ENCODE peak calls at places on chromosomes 4 and X, in five cellular contexts. J, D, T, L and Q are unnamed samples.

GRCh38 chrX:18650662-18651061 is 21.2 kb downstream of the RS1 start:
- DNase-seq in L (no peak), D (no peak), T (no peak), J (no peak), Q (no peak)

GRCh38 chr4:168843635-168844034 is 166.4 kb downstream of the CBR4 start:
- DNase-seq in T (no peak), D (peak), J (no peak), L (no peak), Q (no peak)

GRCh38 chr4:103075435-103075893 is 1.1 kb downstream of the SLC9B2 start:
- DNase-seq in J (no peak), T (no peak), D (no peak), L (peak), Q (no peak)

GRCh38 chrX:51336584-51336983 is 4.0 kb downstream of the NUDT10 start:
- DNase-seq in T (peak), L (peak), D (no peak), J (no peak), Q (no peak)

GRCh38 chr4:150940123-150940522 is 75.0 kb downstream of the LRBA start:
- DNase-seq in T (no peak), D (no peak), L (no peak), J (no peak), Q (no peak)

GRCh38 chrX:40207626-40208025 is 109.9 kb upstream of the BCOR start:
- DNase-seq in J (no peak), L (no peak), T (peak), D (no peak), Q (no peak)

GRCh38 chr4:183348706-183349659 is 26.8 kb upstream of the CLDN24 start:
- DNase-seq in L (no peak), D (no peak), T (peak), J (no peak), Q (no peak)

GRCh38 chrX:119708936-119709335 is 16.0 kb upstream of the SEPTIN6 start:
- DNase-seq in D (no peak), J (no peak), T (no peak), L (no peak), Q (no peak)

GRCh38 chrX:135572436-135572835 is 52.0 kb downstream of the INTS6L start:
- DNase-seq in L (peak), D (no peak), T (no peak), J (no peak), Q (no peak)

GRCh38 chr4:124278477-124278876 is 434.1 kb downstream of the ANKRD50 start:
- DNase-seq in T (no peak), D (no peak), L (peak), J (no peak), Q (no peak)

GRCh38 chrX:12648995-12649394 is 142.2 kb upstream of the PRPS2 start:
- DNase-seq in L (no peak), J (no peak), D (no peak), T (no peak), Q (no peak)

GRCh38 chr4:85610450-85610849 is 135.5 kb downstream of the ARHGAP24 start:
- DNase-seq in D (no peak), T (no peak), L (no peak), J (no peak), Q (peak)

GRCh38 chrX:920234-920799 is 289.7 kb downstream of the SHOX start:
- DNase-seq in L (no peak), T (no peak), D (no peak), J (no peak), Q (no peak)

GRCh38 chr4:147362868-147363440 is 117.9 kb upstream of the EDNRA start:
- DNase-seq in L (peak), J (no peak), D (peak), T (no peak), Q (no peak)

GRCh38 chr4:65311120-65311519 is 359.2 kb downstream of the EPHA5 start:
- DNase-seq in L (no peak), T (no peak), D (no peak), J (no peak), Q (no peak)

GRCh38 chr4:52594961-52595360 is 64.1 kb downstream of the USP46 start:
- DNase-seq in T (no peak), D (no peak), L (no peak), J (no peak), Q (no peak)

GRCh38 chrX:15033909-15034308 is 160.7 kb downstream of the MOSPD2 start:
- DNase-seq in J (no peak), D (no peak), L (no peak), T (no peak), Q (no peak)

GRCh38 chrX:110003167-110004156 is 548 bp downstream of the TMEM164 start:
- DNase-seq in J (no peak), T (peak), D (no peak), L (peak), Q (no peak)

GRCh38 chrX:56729152-56729557 is at the start of gene NBDY:
- DNase-seq in D (peak), J (no peak), T (peak), L (peak), Q (no peak)

GRCh38 chr4:113837397-113837796 is 75.9 kb upstream of the CAMK2D start:
- DNase-seq in L (no peak), D (no peak), T (no peak), J (no peak), Q (no peak)

GRCh38 chrX:154490021-154490413 is 412 bp downstream of the SLC10A3 start:
- DNase-seq in T (no peak), D (no peak), J (no peak), L (peak), Q (no peak)

GRCh38 chrX:5458300-5458699 is 770.4 kb downstream of the NLGN4X start:
- DNase-seq in D (no peak), J (no peak), T (no peak), L (peak), Q (no peak)

GRCh38 chrX:124266325-124267087 is 66.0 kb upstream of the TEX13D start:
- DNase-seq in L (no peak), J (no peak), T (no peak), D (no peak), Q (no peak)

GRCh38 chr4:48350871-48351270 is 9.5 kb downstream of the SLAIN2 start:
- DNase-seq in T (no peak), D (no peak), J (no peak), L (no peak), Q (no peak)

GRCh38 chrX:9677098-9677739 is 88.4 kb downstream of the GPR143 start:
- DNase-seq in D (no peak), J (no peak), T (no peak), L (no peak), Q (peak)

GRCh38 chrX:150366951-150367545 is 3.9 kb downstream of the MAMLD1 start:
- DNase-seq in L (no peak), T (no peak), J (no peak), D (peak), Q (no peak)

GRCh38 chrX:150365953-150366911 is 3.1 kb downstream of the MAMLD1 start:
- DNase-seq in T (peak), J (no peak), L (no peak), D (peak), Q (no peak)

GRCh38 chrX:150363561-150364346 is 637 bp downstream of the MAMLD1 start:
- DNase-seq in D (no peak), L (peak), T (no peak), J (no peak), Q (no peak)

GRCh38 chrX:150364347-150365050 is 1.4 kb downstream of the MAMLD1 start:
- DNase-seq in L (peak), D (no peak), J (no peak), T (no peak), Q (no peak)

GRCh38 chrX:150365051-150365952 is 2.2 kb downstream of the MAMLD1 start:
- DNase-seq in L (peak), J (no peak), T (peak), D (peak), Q (peak)
- TF ChIP-seq POLR2AphosphoS5 in L (no peak), J (no peak), T (no peak), D (no peak), Q (no peak)

GRCh38 chr4:88177981-88178632 is 19.7 kb upstream of the ABCG2 start:
- DNase-seq in D (no peak), L (no peak), T (peak), J (peak), Q (no peak)
- TF ChIP-seq POLR2AphosphoS5 in D (no peak), L (no peak), T (no peak), J (no peak), Q (no peak)

DNA sequence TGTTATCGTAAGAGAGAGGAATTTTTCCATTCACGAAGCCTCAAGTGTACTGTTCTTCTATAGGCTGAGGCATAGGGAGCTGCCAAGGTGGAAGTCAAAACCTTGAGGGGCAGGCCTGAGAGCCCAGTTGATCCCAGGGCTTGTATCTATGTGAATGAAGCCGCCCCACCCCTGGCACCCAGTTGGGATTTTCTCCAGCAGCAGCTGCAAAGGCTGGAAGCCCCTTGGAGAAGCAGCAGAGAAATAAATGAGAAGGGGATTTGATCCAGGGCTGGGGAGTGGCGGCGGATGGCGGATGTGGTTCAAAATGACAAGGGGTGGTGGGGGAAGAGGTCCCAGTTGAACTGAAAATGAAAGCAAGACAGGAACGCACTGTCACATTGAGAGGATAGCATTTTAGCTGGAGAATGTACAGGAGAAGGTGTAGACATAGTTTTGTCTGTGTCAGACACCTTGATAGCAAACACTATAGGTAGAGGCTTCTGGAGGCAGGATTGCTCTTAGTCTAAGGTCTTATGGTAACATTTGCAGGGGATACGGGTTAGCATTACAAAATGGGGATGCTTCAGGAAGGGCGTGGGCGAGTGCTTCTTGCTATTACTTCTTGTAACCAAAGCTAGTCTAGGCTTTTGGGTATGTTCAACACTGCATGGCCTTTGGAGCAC is 32.6 kb downstream of the DOCK11 start:
- DNase-seq in D (no peak), T (no peak), J (no peak), L (no peak), Q (no peak)
- TF ChIP-seq POLR2AphosphoS5 in D (no peak), T (no peak), J (no peak), L (no peak), Q (peak)

GRCh38 chrX:36198575-36198974 is 279.0 kb downstream of the CFAP47 start:
- DNase-seq in L (no peak), J (no peak), D (no peak), T (no peak), Q (no peak)
- TF ChIP-seq POLR2AphosphoS5 in L (no peak), J (no peak), D (no peak), T (no peak), Q (no peak)

GRCh38 chr4:15600176-15600575 is 55.0 kb downstream of the FBXL5 start:
- DNase-seq in J (no peak), T (no peak), L (no peak), D (no peak), Q (no peak)

GRCh38 chr4:15610855-15611254 is 44.3 kb downstream of the FBXL5 start:
- DNase-seq in L (no peak), J (no peak), T (no peak), D (no peak), Q (no peak)

GRCh38 chr4:15601862-15602261 is 53.3 kb downstream of the FBXL5 start:
- DNase-seq in T (no peak), L (no peak), D (no peak), J (no peak), Q (no peak)

DNA sequence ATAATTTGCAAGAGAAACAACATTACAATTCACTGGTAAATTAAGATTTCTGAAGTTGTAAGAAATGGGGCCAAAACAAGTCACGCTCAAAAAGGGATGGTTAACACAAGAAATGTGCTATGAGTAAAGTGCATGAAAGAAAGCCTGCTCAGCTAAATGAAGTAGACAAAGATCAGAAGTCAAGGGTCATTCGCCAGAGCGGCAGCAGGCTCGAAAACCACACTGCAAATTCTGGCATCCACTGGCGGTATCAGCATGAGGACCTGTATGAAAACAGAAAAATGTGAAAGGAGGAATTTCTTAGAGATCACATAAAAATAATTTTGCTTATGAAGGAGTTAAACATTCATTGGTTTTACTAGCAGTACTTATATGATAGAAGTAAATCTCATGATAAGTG is 49.6 kb downstream of the FBXL5 start:
- DNase-seq in D (no peak), L (no peak), T (no peak), J (no peak), Q (no peak)
- TF ChIP-seq POLR2AphosphoS5 in D (no peak), L (no peak), T (no peak), J (no peak), Q (no peak)

GRCh38 chrX:108456971-108457477 is 17.4 kb downstream of the COL4A5 start:
- DNase-seq in J (no peak), T (no peak), D (no peak), L (no peak), Q (no peak)
- TF ChIP-seq POLR2AphosphoS5 in J (no peak), T (no peak), D (no peak), L (no peak), Q (no peak)